ENCODE peak calls at places on chromosomes 6 and 20, in seven cellular contexts. Q, D, A, Y, G, K and C are unnamed samples.

GRCh38 chr20:13396036-13396435 is 175.0 kb downstream of the ISM1 start:
- DNase-seq in Q (no peak), D (no peak), A (no peak), Y (no peak), G (no peak), K (no peak), C (no peak)

GRCh38 chr20:63322146-63322922 is 29.3 kb downstream of the COL20A1 start:
- DNase-seq in Q (peak), D (no peak), A (no peak), Y (no peak), G (no peak), K (no peak), C (no peak)

GRCh38 chr6:16318538-16318937 is 80.2 kb downstream of the GMPR start:
- DNase-seq in Q (no peak), D (no peak), A (no peak), Y (no peak), G (no peak), K (no peak), C (no peak)

GRCh38 chr20:50429412-50429811 is 80.8 kb upstream of the PTPN1 start:
- DNase-seq in Q (no peak), D (no peak), A (no peak), Y (no peak), G (no peak), K (no peak), C (no peak)

GRCh38 chr6:71238351-71238750 is 50.3 kb upstream of the OGFRL1 start:
- DNase-seq in Q (no peak), D (no peak), A (no peak), Y (no peak), G (no peak), K (no peak), C (no peak)

GRCh38 chr6:47759364-47759763 is 22.5 kb upstream of the OPN5 start:
- DNase-seq in Q (no peak), D (no peak), A (no peak), Y (no peak), G (no peak), K (no peak), C (no peak)

GRCh38 chr20:61662226-61662945 is 403.3 kb downstream of the TAF4 start:
- DNase-seq in Q (peak), D (no peak), A (no peak), Y (peak), G (peak), K (no peak), C (peak)

GRCh38 chr6:11367638-11368199 is 135.3 kb upstream of the NEDD9 start:
- DNase-seq in Q (no peak), D (no peak), A (no peak), Y (no peak), G (no peak), K (peak), C (no peak)

GRCh38 chr20:5657190-5657872 is 92.9 kb upstream of the SHLD1 start:
- DNase-seq in Q (no peak), D (no peak), A (no peak), Y (peak), G (no peak), K (peak), C (peak)

GRCh38 chr20:5657873-5658200 is 92.4 kb upstream of the SHLD1 start:
- DNase-seq in Q (no peak), D (no peak), A (no peak), Y (no peak), G (no peak), K (no peak), C (no peak)

GRCh38 chr20:5652626-5653573 is 97.3 kb upstream of the SHLD1 start:
- DNase-seq in Q (no peak), D (no peak), A (no peak), Y (no peak), G (no peak), K (no peak), C (no peak)

GRCh38 chr20:5656136-5656535 is 94.1 kb upstream of the SHLD1 start:
- DNase-seq in Q (no peak), D (no peak), A (no peak), Y (no peak), G (no peak), K (no peak), C (no peak)

GRCh38 chr20:5654557-5654956 is 95.6 kb upstream of the SHLD1 start:
- DNase-seq in Q (no peak), D (no peak), A (no peak), Y (no peak), G (no peak), K (peak), C (no peak)
- TF ChIP-seq JUND in Q (peak), D (peak), A (no peak), Y (peak), G (no peak), K (no peak), C (no peak)

GRCh38 chr20:41669708-41670263 is 51.6 kb upstream of the CHD6 start:
- DNase-seq in Q (peak), D (no peak), A (no peak), Y (no peak), G (no peak), K (no peak), C (no peak)
- TF ChIP-seq JUND in Q (peak), D (no peak), A (no peak), Y (no peak), G (no peak), K (no peak), C (no peak)

DNA sequence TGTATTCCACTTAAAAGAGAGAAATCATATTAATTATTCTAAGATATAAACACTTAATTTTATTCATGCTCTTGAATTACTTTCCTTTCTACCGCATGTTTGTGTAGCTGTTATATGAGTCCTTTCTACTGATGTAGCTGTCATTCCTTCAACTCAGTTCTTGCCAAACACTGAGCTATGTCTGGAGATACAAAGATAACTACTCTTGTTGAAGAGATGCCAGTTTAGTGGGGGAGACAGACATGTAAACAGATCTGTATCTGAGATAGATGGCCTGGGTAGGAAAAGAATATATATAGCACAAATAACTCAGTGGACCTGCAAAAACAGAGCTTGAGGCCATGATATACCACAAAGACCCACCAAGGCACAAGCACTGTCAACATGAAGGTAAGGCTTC is 157.3 kb downstream of the BTBD9 start:
- DNase-seq in Q (no peak), D (no peak), A (no peak), Y (peak), G (no peak), K (no peak), C (peak)
- TF ChIP-seq JUND in Q (no peak), D (no peak), A (no peak), Y (peak), G (no peak), K (no peak), C (no peak)

GRCh38 chr6:43926644-43927524 is 156.9 kb downstream of the VEGFA start:
- DNase-seq in Q (peak), D (peak), A (no peak), Y (peak), G (no peak), K (peak), C (no peak)
- TF ChIP-seq JUND in Q (peak), D (no peak), A (no peak), Y (no peak), G (peak), K (no peak), C (no peak)

GRCh38 chr6:129350278-129350677 is 359.7 kb downstream of the ARHGAP18 start:
- DNase-seq in Q (no peak), D (no peak), A (no peak), Y (no peak), G (no peak), K (peak), C (no peak)
- TF ChIP-seq JUND in Q (no peak), D (no peak), A (no peak), Y (no peak), G (no peak), K (no peak), C (no peak)

GRCh38 chr6:142900467-142900961 is 44.5 kb downstream of the HIVEP2 start:
- DNase-seq in Q (no peak), D (no peak), A (no peak), Y (no peak), G (no peak), K (no peak), C (no peak)

GRCh38 chr6:142902636-142903053 is 42.3 kb downstream of the HIVEP2 start:
- DNase-seq in Q (no peak), D (peak), A (peak), Y (peak), G (no peak), K (peak), C (no peak)

GRCh38 chr6:142901616-142902015 is 43.4 kb downstream of the HIVEP2 start:
- DNase-seq in Q (no peak), D (no peak), A (no peak), Y (no peak), G (no peak), K (no peak), C (no peak)

GRCh38 chr6:142907017-142907470 is 37.9 kb downstream of the HIVEP2 start:
- DNase-seq in Q (no peak), D (no peak), A (no peak), Y (no peak), G (no peak), K (no peak), C (no peak)

GRCh38 chr6:142903806-142904205 is 41.2 kb downstream of the HIVEP2 start:
- DNase-seq in Q (no peak), D (no peak), A (no peak), Y (no peak), G (no peak), K (no peak), C (no peak)
- TF ChIP-seq JUND in Q (no peak), D (no peak), A (no peak), Y (no peak), G (no peak), K (no peak), C (no peak)

DNA sequence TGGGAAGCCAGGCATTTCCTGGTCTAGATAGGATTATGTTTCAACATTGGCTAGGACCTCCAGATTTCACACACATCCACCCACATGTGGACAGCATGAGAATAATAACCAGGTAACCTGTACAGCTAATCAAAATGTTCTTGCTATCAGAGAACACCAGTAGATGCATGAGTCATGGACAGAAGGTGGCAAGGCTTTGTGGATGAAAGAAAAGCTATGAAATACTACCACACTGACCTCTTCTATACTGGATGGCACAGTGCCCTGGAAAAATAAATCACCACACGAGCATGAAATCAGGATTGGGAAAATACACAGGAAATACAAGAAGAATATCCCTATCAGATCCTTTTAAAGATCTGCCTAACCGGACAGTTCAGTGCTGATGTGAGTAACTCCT is 113.0 kb downstream of the GMDS start:
- DNase-seq in Q (no peak), D (peak), A (no peak), Y (no peak), G (no peak), K (no peak), C (no peak)
- TF ChIP-seq JUND in Q (no peak), D (peak), A (no peak), Y (no peak), G (no peak), K (no peak), C (no peak)

GRCh38 chr6:158628542-158628941 is 16.0 kb downstream of the DYNLT1 start:
- DNase-seq in Q (no peak), D (no peak), A (no peak), Y (no peak), G (no peak), K (no peak), C (no peak)
- TF ChIP-seq JUND in Q (no peak), D (no peak), A (no peak), Y (no peak), G (no peak), K (no peak), C (no peak)

GRCh38 chr6:159929819-159930218 is 39.0 kb downstream of the MAS1 start:
- DNase-seq in Q (no peak), D (no peak), A (peak), Y (no peak), G (no peak), K (no peak), C (no peak)
- TF ChIP-seq JUND in Q (no peak), D (no peak), A (no peak), Y (no peak), G (no peak), K (no peak), C (no peak)